ENCODE peak calls at places on chromosome 10, in five cellular contexts. N is IMR-90, P is GM12878, C is HepG2, Z is H1. J is an unnamed sample.

GRCh38 chr10:98380493-98381339 is 34.3 kb downstream of the PYROXD2 start:
- DNase-seq in P (no peak), C (no peak), Z (no peak), N (peak), J (no peak)

GRCh38 chr10:89921422-89921821 is 220.0 kb downstream of the KIF20B start:
- DNase-seq in Z (no peak), N (no peak), P (no peak), C (no peak), J (peak)

GRCh38 chr10:17062493-17063487 is 66.8 kb downstream of the CUBN start:
- DNase-seq in Z (no peak), C (peak), P (no peak), N (peak), J (peak)

GRCh38 chr10:43390791-43391190 is 18.2 kb downstream of the HNRNPF start:
- DNase-seq in N (peak), P (no peak), C (peak), Z (no peak), J (peak)

GRCh38 chr10:32377458-32378370 is 30.8 kb upstream of the EPC1 start:
- DNase-seq in Z (no peak), N (peak), C (peak), P (no peak), J (peak)

GRCh38 chr10:26503911-26504310 is 65.8 kb downstream of the APBB1IP start:
- DNase-seq in P (no peak), N (no peak), C (no peak), Z (peak), J (peak)

GRCh38 chr10:12681250-12681649 is 320.3 kb downstream of the CCDC3 start:
- DNase-seq in N (no peak), Z (no peak), P (no peak), C (no peak), J (no peak)

GRCh38 chr10:124482401-124482800 is 20.8 kb downstream of the LHPP start:
- DNase-seq in P (no peak), Z (no peak), C (no peak), N (no peak), J (no peak)

GRCh38 chr10:3658766-3659165 is 126.2 kb downstream of the KLF6 start:
- DNase-seq in P (no peak), N (no peak), C (peak), Z (no peak), J (no peak)

GRCh38 chr10:120616311-120616911 is 159.4 kb downstream of the PLPP4 start:
- DNase-seq in C (no peak), Z (no peak), P (no peak), N (no peak), J (no peak)

GRCh38 chr10:86968271-86968993 is at the start of gene ADIRF:
- DNase-seq in N (no peak), C (no peak), P (no peak), Z (peak), J (no peak)

GRCh38 chr10:78779339-78779955 is 289.3 kb upstream of the ZMIZ1 start:
- DNase-seq in Z (no peak), P (no peak), C (no peak), N (no peak), J (peak)

GRCh38 chr10:46527241-46527811 is 29.1 kb downstream of the GPRIN2 start:
- DNase-seq in N (no peak), P (no peak), Z (no peak), C (no peak), J (no peak)

GRCh38 chr10:22536620-22537019 is 177.8 kb downstream of the PIP4K2A start:
- DNase-seq in C (no peak), N (no peak), P (no peak), Z (no peak), J (no peak)

GRCh38 chr10:72274730-72275350 is 1.1 kb downstream of the DDIT4 start:
- DNase-seq in C (no peak), Z (peak), N (peak), P (no peak), J (peak)

GRCh38 chr10:92342801-92343200 is 51.8 kb downstream of the MARCHF5 start:
- DNase-seq in C (no peak), N (peak), Z (no peak), P (no peak), J (no peak)

GRCh38 chr10:125146791-125147604 is 13.4 kb downstream of the CTBP2 start:
- DNase-seq in Z (no peak), P (no peak), C (no peak), N (peak), J (no peak)

GRCh38 chr10:78763651-78764395 is 304.9 kb upstream of the ZMIZ1 start:
- DNase-seq in N (no peak), Z (no peak), C (no peak), P (no peak), J (no peak)

GRCh38 chr10:132206806-132207535 is 20.2 kb downstream of the DPYSL4 start:
- DNase-seq in C (no peak), P (no peak), Z (no peak), N (no peak), J (no peak)

GRCh38 chr10:82544377-82544776 is 669.4 kb downstream of the NRG3 start:
- DNase-seq in P (no peak), C (no peak), N (no peak), Z (no peak), J (no peak)

GRCh38 chr10:97400665-97401454 is at the start of gene RRP12:
- DNase-seq in Z (peak), N (peak), P (peak), C (peak), J (peak)

GRCh38 chr10:15784237-15784636 is 64.5 kb upstream of the ITGA8 start:
- DNase-seq in Z (no peak), N (no peak), C (no peak), P (no peak), J (no peak)

GRCh38 chr10:26413375-26413774 is 24.8 kb upstream of the APBB1IP start:
- DNase-seq in Z (no peak), P (no peak), C (no peak), N (no peak), J (no peak)

GRCh38 chr10:12727832-12728215 is 273.7 kb downstream of the CCDC3 start:
- DNase-seq in P (no peak), C (no peak), Z (no peak), N (no peak), J (no peak)

GRCh38 chr10:35505241-35505873 is 99.8 kb upstream of the GJD4 start:
- DNase-seq in N (no peak), C (peak), P (no peak), Z (no peak), J (no peak)

GRCh38 chr10:43814611-43815010 is 165.9 kb upstream of the ZNF32 start:
- DNase-seq in C (no peak), N (peak), Z (no peak), P (no peak), J (no peak)

GRCh38 chr10:3125527-3126170 is 46.9 kb downstream of the PITRM1 start:
- DNase-seq in P (no peak), N (no peak), C (no peak), Z (no peak), J (no peak)

GRCh38 chr10:127293640-127294039 is 97.2 kb upstream of the INSYN2A start:
- DNase-seq in C (no peak), P (no peak), Z (no peak), N (no peak), J (no peak)

GRCh38 chr10:79417266-79417665 is 28.2 kb downstream of the ZCCHC24 start:
- DNase-seq in P (no peak), C (no peak), Z (no peak), N (no peak), J (no peak)

GRCh38 chr10:97117372-97117771 is 68.4 kb downstream of the SLIT1 start:
- DNase-seq in P (no peak), N (no peak), Z (no peak), C (no peak), J (peak)

GRCh38 chr10:116708386-116708785 is 34.0 kb downstream of the HSPA12A start:
- DNase-seq in P (no peak), C (no peak), N (peak), Z (no peak), J (no peak)

GRCh38 chr10:130021373-130021950 is 57.4 kb upstream of the EBF3 start:
- DNase-seq in P (no peak), Z (no peak), N (peak), C (no peak), J (no peak)

GRCh38 chr10:69317175-69318086 is 39.1 kb downstream of the HK1 start:
- DNase-seq in P (no peak), N (no peak), Z (no peak), C (no peak), J (no peak)

GRCh38 chr10:63137306-63137705 is 4.2 kb downstream of the NRBF2 start:
- DNase-seq in Z (no peak), P (no peak), N (peak), C (peak), J (no peak)

GRCh38 chr10:74460812-74461211 is 309.8 kb downstream of the ADK start:
- DNase-seq in N (peak), C (no peak), P (no peak), Z (no peak), J (no peak)

GRCh38 chr10:30751678-30752331 is 122.3 kb upstream of the LYZL2 start:
- DNase-seq in Z (peak), N (peak), C (no peak), P (peak), J (peak)

GRCh38 chr10:12489806-12490205 is 140.5 kb downstream of the CAMK1D start:
- DNase-seq in Z (no peak), N (no peak), C (no peak), P (no peak), J (no peak)

GRCh38 chr10:132105302-132105995 is 39.7 kb downstream of the JAKMIP3 start:
- DNase-seq in N (no peak), Z (no peak), C (no peak), P (no peak), J (no peak)

GRCh38 chr10:103781329-103782061 is 73.9 kb downstream of the SH3PXD2A start:
- DNase-seq in C (peak), N (peak), P (no peak), Z (no peak), J (peak)

GRCh38 chr10:101145750-101146391 is 14.8 kb downstream of the TLX1 start:
- DNase-seq in P (no peak), Z (peak), N (no peak), C (no peak), J (no peak)
- TF ChIP-seq RFX5 in P (no peak), Z (no peak), N (no peak), C (no peak), J (no peak)

DNA sequence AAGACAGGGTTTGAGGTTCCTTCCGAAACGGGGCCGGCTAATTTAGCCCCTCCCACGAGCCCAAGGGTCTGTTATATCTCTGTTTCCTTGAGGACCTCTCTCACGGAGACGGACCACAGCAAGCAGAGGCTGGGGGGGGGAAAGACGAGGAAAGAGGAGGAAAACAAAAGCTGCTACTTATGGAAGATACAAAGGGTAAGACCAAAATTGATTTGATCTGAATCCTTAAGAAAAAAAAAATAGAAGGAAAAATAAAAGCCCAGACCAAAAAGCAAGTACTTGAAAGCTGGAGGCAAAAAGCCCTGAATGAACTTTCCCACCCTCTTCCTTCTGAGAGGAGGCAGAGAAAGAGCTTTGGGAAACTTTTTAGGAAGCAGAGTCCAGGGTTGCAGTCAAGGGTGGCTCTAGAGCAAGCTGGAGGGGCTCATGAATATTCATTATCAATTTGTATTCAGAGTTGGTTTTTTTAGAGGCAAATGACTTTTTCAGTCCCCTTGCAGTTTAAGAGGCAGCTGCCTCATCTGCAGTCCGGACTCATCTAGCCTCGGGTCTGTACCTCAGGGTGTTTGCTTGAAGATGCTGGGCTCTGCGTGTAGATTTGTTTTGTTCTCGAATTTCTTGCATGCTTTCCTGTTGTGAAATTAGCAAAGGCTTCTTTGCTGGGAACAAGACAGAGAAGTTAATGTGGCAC is at the start of gene ENTPD1:
- DNase-seq in P (peak), N (peak), Z (no peak), C (no peak), J (no peak)
- TF ChIP-seq POLR2A in P (peak), N (no peak), Z (no peak), C (no peak), J (no peak)

GRCh38 chr10:71077143-71077581 is 135.2 kb upstream of the UNC5B start:
- DNase-seq in C (no peak), N (no peak), P (no peak), Z (peak), J (no peak)
- TF ChIP-seq RFX5 in C (no peak), N (no peak), P (no peak), Z (no peak), J (no peak)

GRCh38 chr10:119304541-119304940 is 97.2 kb downstream of the GRK5 start:
- DNase-seq in C (no peak), P (no peak), Z (no peak), N (no peak), J (no peak)
- TF ChIP-seq POLR2A in C (no peak), P (no peak), Z (no peak), N (no peak), J (no peak)

DNA sequence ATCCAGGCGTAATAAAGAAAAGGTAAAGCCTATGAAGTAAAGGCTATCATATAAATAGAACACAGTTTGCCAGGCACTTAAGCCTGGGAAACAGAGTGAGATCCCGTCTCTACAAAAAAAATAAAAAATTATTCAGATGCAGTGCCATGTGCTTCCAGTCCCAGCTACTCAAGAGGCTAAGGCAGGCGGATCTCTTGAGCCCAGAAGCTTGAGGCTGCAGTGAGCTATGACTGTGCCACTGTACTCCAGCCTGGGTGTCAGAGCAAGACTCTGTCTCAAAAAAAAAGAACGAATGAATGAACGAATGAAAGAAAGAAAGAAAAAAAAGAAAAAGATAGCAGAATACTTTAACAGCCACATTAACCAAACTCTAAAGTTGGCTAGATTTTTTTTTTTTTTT is 67.2 kb upstream of the MRLN start:
- DNase-seq in P (no peak), C (no peak), N (no peak), Z (no peak), J (no peak)
- TF ChIP-seq RFX5 in P (no peak), C (no peak), N (no peak), Z (no peak), J (no peak)

DNA sequence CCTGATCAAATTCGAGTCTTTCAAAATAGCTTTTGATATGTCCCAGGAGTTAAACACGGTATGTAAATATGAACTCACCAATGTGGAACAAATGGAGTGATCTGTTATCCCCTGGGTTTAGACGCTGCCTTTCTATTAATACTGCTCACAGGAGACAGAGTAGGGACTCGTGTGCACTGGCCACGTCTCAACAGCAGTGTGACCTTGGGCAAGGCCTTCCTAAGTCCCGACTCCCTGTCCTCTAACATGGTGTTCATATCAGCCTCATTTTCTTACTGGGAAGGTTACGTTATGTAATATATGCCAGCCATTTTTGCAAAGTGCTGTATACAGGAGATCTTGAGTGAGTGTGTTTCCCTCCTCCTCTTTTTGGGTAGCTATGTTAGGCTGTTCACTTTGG is 1.8 kb downstream of the WDR37 start:
- DNase-seq in P (no peak), C (peak), Z (no peak), N (no peak), J (no peak)
- TF ChIP-seq POLR2A in P (no peak), C (peak), Z (no peak), N (no peak), J (no peak)

GRCh38 chr10:110215751-110216150 is 8.3 kb downstream of the MXI1 start:
- DNase-seq in C (no peak), P (no peak), Z (no peak), N (no peak), J (no peak)
- TF ChIP-seq RFX5 in C (no peak), P (no peak), Z (no peak), N (no peak), J (no peak)